ENCODE peak calls at places on chromosome 10, in seven cellular contexts. E is HCT116, N is K562, V is HEK293T, P is HepG2, D is GM12878, A is H1. W is an unnamed sample.

GRCh38 chr10:28496481-28496961 is 36.4 kb upstream of the WAC start:
- DNase-seq in E (no peak), N (peak; percentile 56), V (no peak), P (peak; percentile 15), D (no peak), A (no peak), W (no peak)

GRCh38 chr10:105398202-105398601 is 757.1 kb downstream of the SORCS3 start:
- DNase-seq in E (no peak), N (no peak), V (no peak), P (no peak), D (no peak), A (no peak), W (no peak)

GRCh38 chr10:76405932-76406331 is 974.5 kb downstream of the LRMDA start:
- DNase-seq in E (no peak), N (no peak), V (no peak), P (no peak), D (no peak), A (no peak), W (no peak)

GRCh38 chr10:63267414-63268138 is 134.4 kb downstream of the NRBF2 start:
- DNase-seq in E (peak; percentile 43), N (peak; percentile 79), V (peak; percentile 11), P (peak; percentile 71), D (no peak), A (no peak), W (no peak)

GRCh38 chr10:43427166-43427825 is 9.6 kb upstream of the ZNF487 start:
- DNase-seq in E (no peak), N (no peak), V (no peak), P (no peak), D (no peak), A (no peak), W (no peak)

GRCh38 chr10:59234814-59235429 is 58.5 kb downstream of the PHYHIPL start:
- DNase-seq in E (peak; percentile 44), N (peak; percentile 8), V (peak; percentile 12), P (no peak), D (no peak), A (no peak), W (no peak)

GRCh38 chr10:102612964-102613275 is 31.4 kb upstream of the TRIM8 start:
- DNase-seq in E (no peak), N (no peak), V (no peak), P (no peak), D (no peak), A (no peak), W (no peak)

GRCh38 chr10:79331709-79332108 is 15.6 kb upstream of the PPIF start:
- DNase-seq in E (no peak), N (peak; percentile 33), V (no peak), P (no peak), D (peak; percentile 81), A (no peak), W (no peak)

GRCh38 chr10:70139151-70139996 is 6.7 kb upstream of the AIFM2 start:
- DNase-seq in E (no peak), N (no peak), V (no peak), P (no peak), D (no peak), A (peak; percentile 47), W (no peak)

GRCh38 chr10:90723416-90724068 is 134.3 kb downstream of the HTR7 start:
- DNase-seq in E (no peak), N (no peak), V (no peak), P (no peak), D (no peak), A (no peak), W (no peak)

GRCh38 chr10:87794285-87794684 is 23.7 kb downstream of the ATAD1 start:
- DNase-seq in E (no peak), N (no peak), V (no peak), P (no peak), D (peak; percentile 48), A (no peak), W (no peak)

GRCh38 chr10:106500585-106501525 is 663.7 kb downstream of the SORCS1 start:
- DNase-seq in E (no peak), N (no peak), V (no peak), P (no peak), D (no peak), A (no peak), W (no peak)

GRCh38 chr10:11725912-11726311 is 16.3 kb upstream of the ECHDC3 start:
- DNase-seq in E (no peak), N (no peak), V (no peak), P (no peak), D (no peak), A (no peak), W (no peak)

GRCh38 chr10:80487791-80488538 is 33.9 kb downstream of the TSPAN14 start:
- DNase-seq in E (no peak), N (peak; percentile 63), V (no peak), P (no peak), D (no peak), A (no peak), W (no peak)

GRCh38 chr10:35398355-35398754 is 62.0 kb downstream of the CCNY start:
- DNase-seq in E (no peak), N (no peak), V (no peak), P (no peak), D (no peak), A (no peak), W (no peak)

GRCh38 chr10:133355266-133355665 is 2.6 kb downstream of the FUOM start:
- DNase-seq in E (no peak), N (no peak), V (no peak), P (no peak), D (no peak), A (no peak), W (no peak)

GRCh38 chr10:77649333-77650331 is 12.0 kb upstream of the KCNMA1 start:
- DNase-seq in E (no peak), N (no peak), V (no peak), P (peak; percentile 16), D (no peak), A (peak; percentile 57), W (no peak)

GRCh38 chr10:17643339-17643754 is 604 bp upstream of the STAM start:
- DNase-seq in E (no peak), N (no peak), V (peak; percentile 58), P (peak; percentile 67), D (no peak), A (no peak), W (peak; percentile 38)

GRCh38 chr10:47165168-47165710 is 134.8 kb upstream of the GDF10 start:
- DNase-seq in E (no peak), N (no peak), V (no peak), P (no peak), D (no peak), A (no peak), W (no peak)

GRCh38 chr10:16853201-16853600 is 36.0 kb upstream of the RSU1 start:
- DNase-seq in E (peak; percentile 15), N (peak; percentile 45), V (no peak), P (peak; percentile 10), D (no peak), A (no peak), W (no peak)

GRCh38 chr10:59470570-59470969 is 108.2 kb upstream of the FAM13C start:
- DNase-seq in E (no peak), N (no peak), V (no peak), P (no peak), D (no peak), A (peak; percentile 48), W (peak; percentile 31)

GRCh38 chr10:92574545-92575377 is 868 bp upstream of the IDE start:
- DNase-seq in E (no peak), N (no peak), V (no peak), P (no peak), D (no peak), A (no peak), W (no peak)

GRCh38 chr10:6418167-6418566 is 161.9 kb downstream of the PRKCQ start:
- DNase-seq in E (no peak), N (no peak), V (no peak), P (no peak), D (no peak), A (no peak), W (no peak)

GRCh38 chr10:4656576-4657194 is 169.3 kb upstream of the AKR1E2 start:
- DNase-seq in E (peak; percentile 58), N (peak; percentile 60), V (peak; percentile 39), P (peak; percentile 44), D (no peak), A (no peak), W (peak; percentile 44)
- TF ChIP-seq SP1 in E (no peak), N (no peak), V (no peak), P (no peak), D (no peak), A (no peak), W (no peak)

DNA sequence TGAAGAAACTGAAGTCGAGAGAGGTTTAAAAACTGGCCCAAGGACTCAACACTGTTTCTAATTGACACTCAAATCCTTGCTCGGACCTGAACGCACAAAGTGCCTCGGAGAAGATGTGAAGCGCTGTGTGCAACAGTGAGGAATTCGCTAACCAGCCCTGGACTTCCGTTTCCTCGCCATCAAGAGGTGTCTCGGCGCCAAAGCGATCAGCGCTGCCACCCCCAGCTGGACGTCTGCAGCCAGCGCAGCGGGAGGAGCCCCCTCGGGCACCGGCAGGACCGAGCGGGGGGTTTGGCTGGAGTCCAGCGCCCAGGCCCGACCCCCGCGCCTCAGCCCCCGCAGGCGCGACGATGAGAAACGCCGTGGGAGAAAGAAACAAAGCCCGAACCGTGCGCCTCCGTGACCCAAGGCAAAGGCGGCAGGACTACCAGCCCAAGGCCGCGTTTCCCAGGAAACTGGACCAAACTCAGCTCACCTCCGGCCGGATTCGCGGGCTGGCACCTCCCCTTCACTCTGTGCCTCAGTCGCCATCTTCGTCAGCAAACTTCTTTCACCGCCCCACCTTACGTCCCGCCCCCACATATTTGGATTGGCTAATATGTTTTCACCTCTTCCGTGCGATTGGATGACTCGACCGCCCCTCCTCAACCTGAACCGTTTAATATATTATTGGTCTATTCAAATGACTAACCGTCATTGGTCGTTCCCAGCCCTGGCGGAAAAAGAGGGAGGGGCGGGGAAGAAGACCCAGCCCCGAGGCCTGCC is at the start of gene ARHGAP19:
- DNase-seq in E (peak; percentile 98), N (peak; percentile 96), V (peak; percentile 96), P (peak; percentile 99), D (peak; percentile 95), A (peak; percentile 92), W (peak; percentile 93)
- TF ChIP-seq SP1 in E (peak; percentile 98), N (peak; percentile 73), V (no peak), P (no peak), D (peak; percentile 96), A (peak; percentile 98), W (peak; percentile 73)

GRCh38 chr10:121627810-121628209 is 29.6 kb upstream of the FGFR2 start:
- DNase-seq in E (no peak), N (no peak), V (no peak), P (no peak), D (no peak), A (no peak), W (no peak)

GRCh38 chr10:121631296-121631695 is 33.1 kb upstream of the FGFR2 start:
- DNase-seq in E (no peak), N (no peak), V (no peak), P (no peak), D (no peak), A (no peak), W (no peak)

GRCh38 chr10:121628859-121629258 is 30.6 kb upstream of the FGFR2 start:
- DNase-seq in E (no peak), N (no peak), V (no peak), P (no peak), D (no peak), A (no peak), W (no peak)

GRCh38 chr10:121637437-121637836 is 39.2 kb upstream of the FGFR2 start:
- DNase-seq in E (no peak), N (no peak), V (no peak), P (no peak), D (no peak), A (no peak), W (no peak)

GRCh38 chr10:121633056-121633455 is 34.8 kb upstream of the FGFR2 start:
- DNase-seq in E (no peak), N (no peak), V (no peak), P (no peak), D (no peak), A (no peak), W (no peak)
- TF ChIP-seq SP1 in E (no peak), N (no peak), V (no peak), P (no peak), D (no peak), A (no peak), W (no peak)

GRCh38 chr10:114624941-114625780 is 32.9 kb downstream of the ABLIM1 start:
- DNase-seq in E (peak; percentile 44), N (no peak), V (no peak), P (peak; percentile 22), D (no peak), A (no peak), W (no peak)
- TF ChIP-seq SP1 in E (peak; percentile 41), N (no peak), V (no peak), P (no peak), D (no peak), A (no peak), W (no peak)